ENCODE peak calls at places on chromosomes 7 and 10, in six cellular contexts. A, B, J, Y, F and T are unnamed samples.

GRCh38 chr10:61859786-61860185 is 41.7 kb upstream of the ARID5B start:
- DNase-seq in B (no peak), J (no peak), F (no peak), Y (no peak), A (no peak), T (no peak)

GRCh38 chr7:138527746-138528223 is 67.7 kb downstream of the TRIM24 start:
- DNase-seq in F (peak), J (peak), B (no peak), A (no peak), Y (peak), T (no peak)

GRCh38 chr7:90271753-90272152 is 26.8 kb downstream of the CFAP69 start:
- DNase-seq in F (no peak), B (no peak), A (no peak), Y (peak), J (no peak), T (peak)

GRCh38 chr10:13717571-13717935 is 130.8 kb downstream of the PRPF18 start:
- DNase-seq in Y (no peak), B (no peak), A (no peak), F (no peak), J (no peak), T (no peak)

GRCh38 chr7:141640239-141640840 is 61.6 kb downstream of the DENND11 start:
- DNase-seq in Y (no peak), J (no peak), A (no peak), B (no peak), F (no peak), T (peak)

GRCh38 chr10:126432507-126432906 is 44.2 kb upstream of the ADAM12 start:
- DNase-seq in A (no peak), F (no peak), B (no peak), J (no peak), Y (no peak), T (no peak)

GRCh38 chr7:150988230-150989226 is 2.3 kb upstream of the NOS3 start:
- DNase-seq in Y (no peak), F (peak), A (no peak), J (peak), B (peak), T (no peak)

GRCh38 chr10:86871563-86872183 is 85.7 kb downstream of the MMRN2 start:
- DNase-seq in A (no peak), B (no peak), F (no peak), J (peak), Y (peak), T (peak)

GRCh38 chr7:14720792-14721191 is 181.8 kb downstream of the DGKB start:
- DNase-seq in Y (no peak), F (no peak), J (no peak), A (no peak), B (no peak), T (no peak)

GRCh38 chr7:45084336-45084735 is 4.4 kb downstream of the NACAD start:
- DNase-seq in J (no peak), F (no peak), Y (no peak), A (no peak), B (no peak), T (no peak)

GRCh38 chr10:69969961-69970360 is 82.7 kb upstream of the MACROH2A2 start:
- DNase-seq in A (no peak), Y (no peak), F (no peak), J (no peak), B (peak), T (no peak)

GRCh38 chr7:98878365-98879197 is at the start of gene TRRAP:
- DNase-seq in B (peak), Y (peak), J (peak), A (no peak), F (peak), T (peak)

GRCh38 chr10:30166929-30167328 is 107.5 kb upstream of the JCAD start:
- DNase-seq in J (no peak), F (no peak), A (no peak), B (no peak), Y (no peak), T (peak)

GRCh38 chr10:118505363-118505762 is 90.1 kb downstream of the PRLHR start:
- DNase-seq in J (no peak), Y (no peak), B (no peak), A (no peak), F (no peak), T (no peak)

DNA sequence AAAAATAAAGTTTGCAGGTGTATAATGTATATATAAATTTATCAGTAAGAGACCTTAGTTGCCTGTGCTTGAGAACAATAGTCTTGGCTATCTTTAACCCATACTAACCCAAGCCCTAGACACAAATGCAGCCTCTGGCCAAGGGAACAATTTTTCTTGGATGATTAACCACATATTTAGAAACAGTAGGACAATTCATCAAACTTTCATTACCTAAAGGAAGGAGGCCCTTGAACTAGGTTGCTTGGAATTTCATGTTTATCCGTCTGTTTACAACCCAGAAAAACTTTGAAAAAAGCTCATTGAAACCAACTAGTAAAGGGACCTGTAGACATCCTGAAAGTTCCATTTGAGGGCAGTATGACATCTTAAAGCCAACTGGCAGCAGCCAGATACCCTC is 8.9 kb upstream of the ERLIN1 start:
- DNase-seq in F (no peak), A (no peak), Y (no peak), J (no peak), B (no peak), T (no peak)
- TF ChIP-seq CEBPB in F (no peak), A (no peak), Y (no peak), J (no peak), B (no peak), T (no peak)

DNA sequence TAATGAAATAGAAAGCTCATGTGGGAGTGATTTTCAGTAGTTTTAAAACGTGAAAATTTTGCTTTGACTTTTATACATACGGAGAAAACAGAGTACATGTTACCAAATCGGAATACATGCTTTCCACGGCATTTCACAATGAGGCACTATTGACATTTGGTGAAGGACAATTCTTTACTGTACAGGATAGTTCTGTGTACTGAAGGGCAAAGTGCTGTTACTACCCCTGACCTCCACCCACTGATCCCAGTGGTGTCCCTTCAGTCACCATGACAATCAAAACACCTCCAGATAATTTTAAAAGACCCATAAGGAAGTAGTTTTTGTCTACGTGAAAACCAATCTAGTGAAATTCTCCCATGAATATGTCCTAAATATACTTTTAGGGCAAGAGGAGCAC is 33.1 kb upstream of the ANK3 start:
- DNase-seq in A (no peak), B (no peak), F (no peak), J (no peak), Y (peak), T (no peak)
- TF ChIP-seq USF2 in A (no peak), B (no peak), F (no peak), J (no peak), Y (no peak), T (no peak)

GRCh38 chr7:6448943-6449543 is 1.3 kb upstream of the DAGLB start:
- DNase-seq in B (no peak), Y (peak), F (no peak), A (no peak), J (no peak), T (no peak)
- TF ChIP-seq CEBPB in B (no peak), Y (no peak), F (no peak), A (no peak), J (no peak), T (no peak)

DNA sequence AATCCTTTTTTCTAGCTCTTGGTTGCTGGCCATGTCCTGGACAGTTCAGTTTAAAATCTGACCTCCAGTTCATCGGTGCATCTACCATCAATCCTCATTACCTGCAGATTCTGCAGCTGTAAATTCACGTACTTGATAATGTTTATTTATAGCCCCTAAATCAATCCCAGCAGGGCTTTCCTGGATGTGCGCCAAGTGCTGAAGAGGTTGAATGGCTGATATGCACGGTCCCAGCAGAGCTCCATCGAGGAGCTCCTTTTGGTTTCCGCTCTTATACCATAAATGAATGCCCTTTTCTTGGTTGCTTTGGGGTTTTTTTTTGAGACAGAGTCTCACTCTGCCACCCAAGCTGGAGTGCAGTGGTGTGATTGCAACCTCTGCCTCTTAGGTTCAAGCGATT is 91.2 kb upstream of the CCZ1B start:
- DNase-seq in Y (no peak), B (no peak), F (no peak), J (no peak), A (no peak), T (no peak)
- TF ChIP-seq USF2 in Y (no peak), B (no peak), F (no peak), J (no peak), A (no peak), T (no peak)

GRCh38 chr7:29173458-29173857 is 21.1 kb upstream of the CHN2 start:
- DNase-seq in A (no peak), Y (no peak), J (no peak), B (no peak), F (no peak), T (no peak)

GRCh38 chr7:29167721-29168120 is 21.4 kb upstream of the CPVL start:
- DNase-seq in F (no peak), B (no peak), A (no peak), Y (no peak), J (no peak), T (no peak)

DNA sequence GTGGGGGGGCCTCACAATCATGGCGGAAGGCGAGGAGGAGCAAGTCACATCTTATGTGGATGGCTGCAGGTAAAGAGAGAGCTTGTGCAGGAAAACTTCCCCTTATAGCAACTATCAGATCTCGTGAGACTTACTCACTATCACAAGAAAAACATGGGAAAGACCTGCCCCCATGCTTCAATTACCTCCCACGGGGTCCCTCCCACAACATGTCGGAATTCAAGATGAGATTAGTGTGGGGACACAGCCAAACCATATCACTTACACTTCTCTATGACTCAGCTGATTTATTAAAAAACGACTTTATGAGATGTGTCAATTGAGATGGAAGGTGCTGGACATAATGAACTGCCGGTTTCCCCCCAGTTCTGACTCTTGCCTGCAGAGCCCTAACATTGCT is 23.8 kb upstream of the CHN2 start:
- DNase-seq in J (no peak), A (no peak), F (no peak), Y (no peak), B (no peak), T (no peak)
- TF ChIP-seq CEBPB in J (no peak), A (no peak), F (no peak), Y (no peak), B (no peak), T (no peak)

DNA sequence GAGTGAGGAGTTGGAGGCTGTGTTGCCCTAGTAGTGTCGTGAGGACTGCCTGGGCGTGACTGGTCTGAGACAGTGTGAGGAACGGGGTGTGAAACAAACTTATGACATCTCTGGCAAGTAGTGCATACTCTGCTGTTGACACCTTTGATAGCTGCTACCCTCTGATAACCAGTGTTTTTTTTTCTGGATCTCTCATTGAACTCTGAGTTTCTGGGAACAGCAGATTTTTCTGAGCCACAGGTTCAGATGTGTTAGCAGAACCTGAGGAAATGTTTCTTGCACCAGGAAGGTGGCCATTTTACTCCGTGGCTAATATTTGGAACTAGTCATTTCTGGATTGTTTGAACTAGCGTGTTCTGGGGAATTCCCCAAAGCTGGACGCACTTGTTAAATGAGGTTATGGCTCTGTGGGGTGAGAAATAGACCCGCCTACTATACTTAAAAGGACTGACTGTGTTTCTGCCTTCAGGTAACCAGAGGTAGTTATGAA is 52.9 kb downstream of the AUTS2 start:
- DNase-seq in F (no peak), B (no peak), J (no peak), Y (no peak), A (peak), T (no peak)
- TF ChIP-seq USF2 in F (no peak), B (no peak), J (no peak), Y (no peak), A (no peak), T (no peak)

GRCh38 chr7:30465342-30466170 is 13.0 kb downstream of the NOD1 start:
- DNase-seq in Y (no peak), A (no peak), B (no peak), F (no peak), J (no peak), T (peak)

GRCh38 chr7:30460246-30460633 is 18.3 kb downstream of the NOD1 start:
- DNase-seq in B (no peak), F (no peak), A (no peak), Y (no peak), J (no peak), T (no peak)

GRCh38 chr7:30464231-30464660 is 14.3 kb downstream of the NOD1 start:
- DNase-seq in B (no peak), F (no peak), Y (no peak), J (no peak), A (peak), T (no peak)

GRCh38 chr7:30466266-30466665 is 12.3 kb downstream of the NOD1 start:
- DNase-seq in A (no peak), J (no peak), B (no peak), Y (no peak), F (no peak), T (no peak)

GRCh38 chr7:30463400-30464145 is 15.0 kb downstream of the NOD1 start:
- DNase-seq in B (no peak), F (no peak), Y (no peak), A (peak), J (no peak), T (no peak)
- TF ChIP-seq CEBPB in B (no peak), F (no peak), Y (no peak), A (no peak), J (no peak), T (no peak)

GRCh38 chr7:39086638-39087360 is 109.1 kb downstream of the POU6F2 start:
- DNase-seq in F (no peak), Y (no peak), B (no peak), J (no peak), A (no peak), T (no peak)

GRCh38 chr7:39084344-39084743 is 106.6 kb downstream of the POU6F2 start:
- DNase-seq in A (no peak), B (no peak), F (no peak), Y (peak), J (no peak), T (no peak)

GRCh38 chr7:39085590-39086049 is 107.9 kb downstream of the POU6F2 start:
- DNase-seq in J (no peak), Y (no peak), F (no peak), B (no peak), A (no peak), T (no peak)

GRCh38 chr7:39083781-39084180 is 106.1 kb downstream of the POU6F2 start:
- DNase-seq in F (no peak), B (no peak), J (no peak), A (no peak), Y (no peak), T (no peak)

DNA sequence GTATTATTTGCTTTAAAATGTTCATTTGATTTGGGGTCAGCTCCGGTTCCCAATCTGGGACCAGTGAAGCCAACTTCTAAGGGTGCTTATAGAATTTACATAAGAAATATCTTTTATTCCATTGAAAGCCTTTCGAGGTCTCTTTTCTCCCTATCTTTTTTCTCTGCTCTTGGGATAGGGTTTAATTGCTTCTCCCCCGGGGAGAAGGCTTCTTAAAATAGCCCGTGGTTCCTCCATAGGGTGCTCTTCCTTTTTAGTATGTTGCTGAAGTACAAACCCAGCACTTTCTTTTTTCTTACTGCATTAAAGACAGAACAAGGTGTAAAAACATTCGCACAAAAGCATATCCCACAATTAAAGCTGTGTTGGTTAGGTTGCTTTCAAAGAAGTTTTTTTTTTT is 107.5 kb downstream of the POU6F2 start:
- DNase-seq in J (no peak), F (no peak), Y (no peak), A (no peak), B (no peak), T (no peak)
- TF ChIP-seq USF2 in J (no peak), F (no peak), Y (no peak), A (no peak), B (no peak), T (no peak)